ENCODE peak calls at places on chromosome 18, in four cellular contexts. M is NAMALWA, K is GM23338, O is fibroblast of pulmonary artery. U is an unnamed sample.

GRCh38 chr18:46574000-46574739 is 82.8 kb downstream of the LOXHD1 start:
- DNase-seq in M (no peak), K (no peak), O (no peak), U (no peak)

GRCh38 chr18:25076980-25077780 is 274.8 kb downstream of the ZNF521 start:
- DNase-seq in M (no peak), K (no peak), O (no peak), U (no peak)

GRCh38 chr18:45619062-45619825 is 4.0 kb downstream of the SLC14A2 start:
- DNase-seq in M (no peak), K (no peak), O (no peak), U (no peak)

GRCh38 chr18:2351126-2351850 is 220.0 kb downstream of the METTL4 start:
- DNase-seq in M (no peak), K (no peak), O (no peak), U (no peak)

GRCh38 chr18:21546423-21546822 is 54.1 kb downstream of the ESCO1 start:
- DNase-seq in M (no peak), K (no peak), O (no peak), U (no peak)

GRCh38 chr18:68520406-68521075 is 194.4 kb downstream of the TMX3 start:
- DNase-seq in M (no peak), K (no peak), O (peak), U (peak)

GRCh38 chr18:47574966-47575365 is 323.5 kb upstream of the SKOR2 start:
- DNase-seq in M (no peak), K (no peak), O (no peak), U (no peak)

GRCh38 chr18:75309564-75309963 is 99.0 kb downstream of the TSHZ1 start:
- DNase-seq in M (no peak), K (peak), O (no peak), U (no peak)

GRCh38 chr18:60120231-60120630 is 220.4 kb downstream of the PMAIP1 start:
- DNase-seq in M (no peak), K (no peak), O (no peak), U (no peak)

GRCh38 chr18:37246779-37247340 is 318.7 kb downstream of the CELF4 start:
- DNase-seq in M (no peak), K (peak), O (no peak), U (no peak)

GRCh38 chr18:27843783-27844415 is 333.0 kb downstream of the CDH2 start:
- DNase-seq in M (no peak), K (no peak), O (peak), U (peak)

GRCh38 chr18:74739926-74740325 is 142.3 kb downstream of the ZNF407 start:
- DNase-seq in M (no peak), K (peak), O (no peak), U (no peak)

GRCh38 chr18:79740741-79741700 is 56.7 kb upstream of the KCNG2 start:
- DNase-seq in M (no peak), K (no peak), O (no peak), U (peak)

GRCh38 chr18:59621027-59621426 is 76.2 kb downstream of the CCBE1 start:
- DNase-seq in M (no peak), K (no peak), O (peak), U (no peak)

GRCh38 chr18:58805482-58806187 is 59.0 kb upstream of the ZNF532 start:
- DNase-seq in M (no peak), K (no peak), O (no peak), U (no peak)

GRCh38 chr18:12701161-12701560 is 1.4 kb downstream of the CEP76 start:
- DNase-seq in M (no peak), K (no peak), O (no peak), U (no peak)

GRCh38 chr18:63578357-63578958 is 8.7 kb upstream of the SERPINB13 start:
- DNase-seq in M (peak), K (peak), O (peak), U (peak)

U was measured in skeletal muscle cell.